ENCODE peak calls at places on chromosome 12, in five cellular contexts. R is right lobe of liver, I is pancreas, W is uterus, B is right cardiac atrium. M is an unnamed sample.

GRCh38 chr12:58639323-58639934 is 280.9 kb downstream of the LRIG3 start:
- DNase-seq in I (no peak), B (no peak), W (no peak), R (no peak), M (no peak)

GRCh38 chr12:10220398-10221077 is 7.9 kb downstream of the GABARAPL1 start:
- DNase-seq in B (peak), R (peak), I (peak), W (peak), M (no peak)

GRCh38 chr12:71710276-71711125 is 24.6 kb downstream of the TMEM19 start:
- DNase-seq in B (no peak), R (no peak), W (no peak), I (no peak), M (peak)

GRCh38 chr12:32887058-32887457 is 9.5 kb downstream of the PKP2 start:
- DNase-seq in B (no peak), W (no peak), I (no peak), R (no peak), M (no peak)

GRCh38 chr12:102369876-102370275 is 110.5 kb downstream of the IGF1 start:
- DNase-seq in I (no peak), R (no peak), W (no peak), B (no peak), M (no peak)

GRCh38 chr12:69240625-69240984 is 1.2 kb downstream of the CPSF6 start:
- DNase-seq in R (no peak), B (no peak), W (no peak), I (no peak), M (no peak)

GRCh38 chr12:53996188-53996885 is 3.6 kb upstream of the HOXC9 start:
- DNase-seq in B (no peak), R (no peak), I (no peak), W (no peak), M (no peak)

GRCh38 chr12:94793191-94793595 is 142.8 kb upstream of the TMCC3 start:
- DNase-seq in B (no peak), R (no peak), I (no peak), W (no peak), M (no peak)

GRCh38 chr12:80979821-80980220 is 42.1 kb upstream of the LIN7A start:
- DNase-seq in B (no peak), R (no peak), I (no peak), W (no peak), M (no peak)

GRCh38 chr12:100289011-100289410 is 22.0 kb downstream of the SCYL2 start:
- DNase-seq in I (no peak), W (no peak), B (no peak), R (no peak), M (no peak)

GRCh38 chr12:30988887-30989286 is 62.3 kb downstream of the TSPAN11 start:
- DNase-seq in W (no peak), R (peak), B (no peak), I (peak), M (no peak)

GRCh38 chr12:49094966-49095365 is 365 bp upstream of the DHH start:
- DNase-seq in W (no peak), R (no peak), B (no peak), I (no peak), M (no peak)

GRCh38 chr12:45557020-45557419 is 172.5 kb upstream of the ARID2 start:
- DNase-seq in I (no peak), W (no peak), B (no peak), R (no peak), M (no peak)

GRCh38 chr12:20282411-20282810 is 85.9 kb upstream of the PDE3A start:
- DNase-seq in W (no peak), I (no peak), B (no peak), R (no peak), M (no peak)

GRCh38 chr12:19190292-19191031 is 60.9 kb downstream of the PLEKHA5 start:
- DNase-seq in I (no peak), B (no peak), W (no peak), R (no peak), M (no peak)

GRCh38 chr12:21599143-21599999 is 5.3 kb downstream of the GYS2 start:
- DNase-seq in R (no peak), W (no peak), I (no peak), B (no peak), M (no peak)

GRCh38 chr12:104219908-104220404 is 4.4 kb downstream of the TXNRD1 start:
- DNase-seq in B (no peak), W (no peak), I (peak), R (no peak), M (peak)

GRCh38 chr12:56896082-56896481 is 38.1 kb downstream of the SDR9C7 start:
- DNase-seq in I (no peak), W (no peak), B (no peak), R (no peak), M (no peak)

GRCh38 chr12:103326190-103326589 is 169.6 kb downstream of the C12orf42 start:
- DNase-seq in W (no peak), B (no peak), I (no peak), R (no peak), M (no peak)

GRCh38 chr12:71439613-71440392 is at the start of gene LGR5:
- DNase-seq in R (peak), B (peak), I (peak), W (no peak), M (peak)

GRCh38 chr12:100473716-100474150 is at the start of gene NR1H4:
- DNase-seq in I (no peak), B (no peak), R (peak), W (no peak), M (no peak)

GRCh38 chr12:128771681-128772080 is 52.1 kb downstream of the SLC15A4 start:
- DNase-seq in B (no peak), R (no peak), W (no peak), I (no peak), M (no peak)

GRCh38 chr12:49974231-49974675 is 1.5 kb downstream of the AQP6 start:
- DNase-seq in W (peak), R (peak), I (peak), B (peak), M (no peak)

GRCh38 chr12:26113194-26113654 is 11.6 kb downstream of the BHLHE41 start:
- DNase-seq in I (peak), W (no peak), B (no peak), R (no peak), M (no peak)

GRCh38 chr12:457676-458075 is 2.1 kb upstream of the B4GALNT3 start:
- DNase-seq in B (no peak), I (no peak), W (no peak), R (no peak), M (no peak)

GRCh38 chr12:69821441-69822204 is 3.4 kb upstream of the MYRFL start:
- DNase-seq in I (no peak), W (no peak), B (no peak), R (no peak), M (no peak)

GRCh38 chr12:98440165-98440581 is 75.2 kb upstream of the TMPO start:
- DNase-seq in I (peak), B (peak), W (peak), R (peak), M (peak)

GRCh38 chr12:22658214-22658613 is 33.2 kb downstream of the ETNK1 start:
- DNase-seq in B (no peak), R (no peak), W (no peak), I (no peak), M (no peak)

GRCh38 chr12:116924558-116925453 is 14.1 kb downstream of the FBXW8 start:
- DNase-seq in I (no peak), B (peak), W (no peak), R (no peak), M (peak)

GRCh38 chr12:3697311-3697870 is 55.5 kb downstream of the CRACR2A start:
- DNase-seq in I (no peak), R (no peak), B (no peak), W (no peak), M (no peak)

GRCh38 chr12:69756088-69756731 is 17.6 kb downstream of the RAB3IP start:
- DNase-seq in W (no peak), I (no peak), R (no peak), B (no peak), M (no peak)

GRCh38 chr12:7695159-7695930 is at the start of gene GDF3:
- DNase-seq in B (peak), R (no peak), I (no peak), W (peak), M (no peak)

GRCh38 chr12:7694556-7694955 is 1.0 kb downstream of the GDF3 start:
- DNase-seq in W (no peak), B (no peak), R (no peak), I (no peak), M (no peak)

DNA sequence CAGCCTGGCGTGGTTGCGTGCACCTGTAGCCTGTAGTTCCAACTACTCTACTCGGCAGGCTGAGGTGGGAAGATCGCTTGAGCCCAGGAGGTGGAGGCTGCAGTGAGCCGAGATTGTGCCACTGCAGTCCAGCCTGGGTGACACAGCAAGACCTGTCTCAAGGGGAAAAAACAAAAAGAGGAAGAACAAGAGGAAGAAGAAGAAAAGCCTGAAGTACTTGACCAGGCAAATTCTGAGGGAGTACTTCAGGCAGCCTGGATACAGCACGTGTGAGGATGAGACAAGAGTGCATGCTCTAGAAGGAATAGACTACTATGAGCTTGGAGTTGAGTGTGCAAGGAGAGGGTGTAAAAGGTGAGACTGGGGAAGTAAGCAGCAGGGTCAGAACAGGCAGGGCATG is 1.8 kb downstream of the GDF3 start:
- DNase-seq in W (no peak), R (no peak), I (no peak), B (no peak), M (no peak)
- H3K27ac ChIP-seq in W (no peak), R (no peak), I (no peak), B (no peak), M (no peak)

GRCh38 chr12:79936670-79937069 is 1.8 kb upstream of the PPP1R12A start:
- DNase-seq in I (no peak), R (no peak), B (no peak), W (no peak), M (no peak)
- H3K4me3 ChIP-seq in I (no peak), R (no peak), B (no peak), W (no peak), M (no peak)

DNA sequence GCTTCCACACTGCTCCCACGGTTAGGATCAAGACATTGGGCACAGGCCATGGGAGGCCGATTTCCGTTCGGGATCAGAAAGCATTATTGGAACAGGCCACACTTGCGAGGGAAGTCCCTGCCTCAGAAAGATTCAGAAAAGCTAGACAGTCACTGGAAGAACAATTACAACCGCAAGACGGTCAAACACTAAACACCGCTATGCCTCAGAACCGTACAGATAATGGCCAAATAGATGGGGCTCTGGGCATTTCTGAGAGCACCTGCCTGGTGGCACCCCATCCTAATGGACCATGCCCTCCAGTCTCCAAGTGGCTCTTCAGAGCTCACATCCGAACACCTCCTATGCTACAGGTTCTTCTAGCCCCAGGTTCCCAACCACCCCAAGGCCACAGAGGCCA is 42.0 kb downstream of the SSH1 start:
- DNase-seq in R (no peak), I (no peak), B (no peak), W (no peak), M (no peak)
- H3K27ac ChIP-seq in R (no peak), I (no peak), B (peak), W (no peak), M (no peak)

DNA sequence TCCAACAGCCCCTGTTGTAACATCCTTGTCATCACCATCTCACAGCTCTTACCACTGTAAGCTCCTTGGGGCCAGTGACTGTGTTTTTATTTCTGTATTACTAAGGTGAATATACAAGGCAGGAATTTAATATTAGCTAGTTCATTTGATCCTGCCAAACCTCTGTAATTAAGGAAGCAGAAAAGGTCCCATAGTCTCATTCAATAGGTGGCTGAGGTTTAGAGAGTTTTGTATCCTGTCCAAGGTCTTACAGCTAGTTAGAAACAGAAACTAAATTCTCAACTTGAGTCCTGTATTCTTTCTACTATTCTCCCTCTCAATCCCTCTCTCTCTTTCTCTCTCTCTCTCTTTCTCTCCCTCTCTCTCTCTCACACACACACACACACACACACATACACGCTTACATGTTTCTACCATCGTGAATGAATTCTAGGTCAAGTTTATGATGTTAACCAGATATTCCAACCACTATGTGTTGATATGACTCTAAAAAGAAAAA is 543 bp upstream of the GLIPR1 start:
- DNase-seq in W (no peak), B (no peak), I (no peak), R (no peak), M (no peak)
- H3K4me3 ChIP-seq in W (peak), B (peak), I (peak), R (peak), M (no peak)

GRCh38 chr12:46560078-46560477 is 187.5 kb upstream of the SLC38A2 start:
- DNase-seq in W (no peak), B (no peak), R (no peak), I (no peak), M (no peak)
- H3K27ac ChIP-seq in W (peak), B (no peak), R (no peak), I (no peak), M (no peak)

GRCh38 chr12:123427036-123427769 is 9.3 kb downstream of the RILPL2 start:
- DNase-seq in I (no peak), R (no peak), W (no peak), B (no peak), M (no peak)

GRCh38 chr12:123436017-123436964 is at the start of gene RILPL2:
- DNase-seq in I (peak), B (peak), W (peak), R (peak), M (peak)

GRCh38 chr12:123433615-123434014 is 2.9 kb downstream of the RILPL2 start:
- DNase-seq in R (no peak), I (no peak), W (no peak), B (no peak), M (no peak)

GRCh38 chr12:123435636-123436016 is 858 bp downstream of the RILPL2 start:
- DNase-seq in I (no peak), R (no peak), W (no peak), B (no peak), M (no peak)

DNA sequence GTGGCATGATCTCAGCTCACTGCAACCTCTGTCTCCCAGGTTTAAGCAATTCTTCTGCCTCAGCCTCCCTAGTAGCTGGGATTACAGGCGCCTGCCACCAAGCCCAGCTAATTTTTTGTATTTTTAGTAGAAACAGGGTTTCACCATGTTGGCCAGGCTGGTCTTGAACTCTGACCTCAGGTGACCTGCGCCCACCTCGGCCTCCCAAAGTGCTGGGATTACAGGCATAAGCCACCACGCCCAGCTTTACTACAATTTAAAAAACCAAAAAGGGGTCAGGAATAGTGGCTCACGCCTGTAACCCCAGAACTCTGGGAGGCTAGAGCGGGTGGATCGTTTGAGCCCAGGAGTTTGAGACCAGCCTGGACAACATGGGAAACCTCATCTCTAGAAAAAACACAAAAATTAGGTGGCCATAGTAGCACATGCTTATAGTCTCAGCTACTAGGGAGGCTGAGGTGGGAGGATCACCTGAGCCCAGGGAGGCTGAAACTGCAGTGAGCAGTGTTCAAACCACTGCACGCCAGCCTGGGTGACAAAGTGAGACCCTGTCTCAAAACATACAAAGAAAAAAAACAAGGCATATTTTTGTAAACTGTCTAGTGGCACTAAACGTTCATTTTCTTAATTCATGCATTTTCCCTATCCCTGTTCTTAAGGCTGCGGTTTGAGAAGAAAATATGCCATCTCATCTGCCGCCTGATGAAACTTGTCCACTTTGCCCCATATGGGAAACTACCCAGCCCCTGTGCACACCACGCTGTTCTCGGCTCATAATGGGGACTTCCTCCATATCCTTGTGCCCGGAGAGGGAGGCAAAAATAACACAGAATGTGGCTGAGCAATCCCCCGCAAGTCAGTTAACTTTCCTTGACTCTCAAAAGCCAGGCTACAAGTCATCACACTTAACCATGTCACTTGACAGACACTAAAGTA is 4.3 kb downstream of the RILPL2 start:
- DNase-seq in W (no peak), B (no peak), I (no peak), R (no peak), M (no peak)
- H3K4me3 ChIP-seq in W (no peak), B (peak), I (no peak), R (no peak), M (no peak)

GRCh38 chr12:92619026-92619425 is 83.8 kb upstream of the PLEKHG7 start:
- DNase-seq in B (no peak), W (no peak), I (no peak), R (no peak), M (no peak)

GRCh38 chr12:92621312-92621711 is 81.5 kb upstream of the PLEKHG7 start:
- DNase-seq in I (no peak), B (no peak), R (no peak), W (no peak), M (no peak)

GRCh38 chr12:92621833-92622232 is 81.0 kb upstream of the PLEKHG7 start:
- DNase-seq in B (no peak), R (no peak), I (no peak), W (no peak), M (no peak)

GRCh38 chr12:92623386-92623785 is 79.4 kb upstream of the PLEKHG7 start:
- DNase-seq in I (no peak), W (no peak), B (no peak), R (no peak), M (no peak)

DNA sequence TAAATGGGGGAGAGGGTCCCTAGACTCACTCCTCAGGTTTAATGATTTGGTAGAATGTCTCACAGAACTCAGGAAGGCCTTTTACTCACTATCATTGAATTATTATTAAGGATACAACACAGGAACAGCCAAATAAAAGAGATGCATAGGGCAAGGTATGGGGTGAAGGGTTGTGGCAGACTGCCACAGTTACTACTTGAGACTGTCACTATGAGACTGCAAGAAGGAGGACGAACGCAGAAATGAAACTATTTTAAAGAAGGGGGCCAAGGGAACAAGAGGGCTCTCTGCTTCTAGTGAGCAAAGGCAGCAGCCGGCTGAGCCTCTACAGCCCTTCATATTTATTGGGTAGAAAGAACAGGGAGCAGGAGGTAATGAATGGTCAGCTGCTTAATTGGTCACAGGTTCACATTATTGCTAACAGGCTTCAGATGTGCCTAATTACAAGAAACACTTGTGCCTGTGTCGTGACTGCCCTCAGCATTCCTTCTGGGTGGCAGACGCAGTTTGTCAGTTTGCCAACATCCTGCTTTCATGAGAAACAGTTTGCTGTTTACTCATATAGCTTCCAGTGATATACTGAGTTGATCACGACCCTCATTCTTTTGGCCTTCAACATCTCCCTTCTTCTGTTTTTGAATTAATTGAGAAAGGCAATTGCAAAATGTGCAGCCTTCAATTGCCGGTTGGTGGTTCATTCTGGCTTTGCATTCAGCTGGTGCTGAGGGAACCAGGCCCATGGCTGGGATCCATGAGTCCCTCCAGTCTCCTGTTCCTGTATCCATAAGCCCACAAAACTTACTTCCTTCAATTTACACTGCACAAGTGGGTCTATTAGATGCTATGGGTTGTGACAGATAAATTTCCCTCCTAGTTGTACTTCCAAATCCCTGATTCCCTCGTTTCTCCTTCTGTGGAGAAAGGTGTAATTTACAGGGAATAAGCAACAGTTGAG is 82.8 kb upstream of the PLEKHG7 start:
- DNase-seq in R (no peak), I (no peak), W (no peak), B (no peak), M (no peak)
- H3K27ac ChIP-seq in R (no peak), I (no peak), W (no peak), B (no peak), M (no peak)

DNA sequence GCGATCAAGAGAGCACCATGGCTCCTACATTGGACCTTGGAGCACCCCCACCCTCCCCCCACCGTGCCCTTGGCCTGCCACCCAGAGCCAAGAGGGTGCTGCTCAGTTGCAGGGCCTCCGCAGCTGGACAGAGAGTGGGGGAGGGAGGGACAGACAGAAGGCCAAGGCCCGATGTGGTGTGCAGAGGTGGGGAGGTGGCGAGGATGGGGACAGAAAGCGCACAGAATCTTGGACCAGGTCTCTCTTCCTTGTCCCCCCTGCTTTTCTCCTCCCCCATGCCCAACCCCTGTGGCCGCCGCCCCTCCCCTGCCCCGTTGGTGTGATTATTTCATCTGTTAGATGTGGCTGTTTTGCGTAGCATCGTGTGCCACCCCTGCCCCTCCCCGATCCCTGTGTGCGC is 1.8 kb upstream of the RNU7-1 start:
- DNase-seq in I (no peak), B (peak), W (peak), R (no peak), M (no peak)
- H3K4me3 ChIP-seq in I (no peak), B (no peak), W (no peak), R (no peak), M (no peak)